ENCODE peak calls at places on chromosomes 13 and 19, in four cellular contexts. One of them, this sample, is unnamed.

GRCh38 chr19:588093-588742 is 1.5 kb upstream of the HCN2 start:
- DNase-seq in SK-N-SH: peak
- DNase-seq in K562: peak
- DNase-seq in GM12878: no peak
- DNase-seq in this sample: peak

GRCh38 chr13:44810067-44810840 is 179.0 kb downstream of the NUFIP1 start:
- DNase-seq in SK-N-SH: peak
- DNase-seq in K562: no peak
- DNase-seq in GM12878: no peak
- DNase-seq in this sample: no peak

GRCh38 chr13:85520445-85520844 is 278.8 kb downstream of the SLITRK6 start:
- DNase-seq in SK-N-SH: no peak
- DNase-seq in K562: no peak
- DNase-seq in GM12878: no peak
- DNase-seq in this sample: no peak

GRCh38 chr19:3398114-3398899 is 31.9 kb downstream of the NFIC start:
- DNase-seq in SK-N-SH: no peak
- DNase-seq in K562: no peak
- DNase-seq in GM12878: no peak
- DNase-seq in this sample: no peak

GRCh38 chr19:39304701-39305571 is 8.7 kb downstream of the IFNL1 start:
- DNase-seq in SK-N-SH: no peak
- DNase-seq in K562: no peak
- DNase-seq in GM12878: no peak
- DNase-seq in this sample: no peak

GRCh38 chr13:78299832-78300623 is 303.3 kb downstream of the POU4F1 start:
- DNase-seq in SK-N-SH: no peak
- DNase-seq in K562: no peak
- DNase-seq in GM12878: no peak
- DNase-seq in this sample: no peak

GRCh38 chr19:41427647-41428480 is 690 bp upstream of the B3GNT8 start:
- DNase-seq in SK-N-SH: peak
- DNase-seq in K562: peak
- DNase-seq in GM12878: no peak
- DNase-seq in this sample: peak

GRCh38 chr13:99722931-99723330 is 221.7 kb downstream of the TM9SF2 start:
- DNase-seq in SK-N-SH: no peak
- DNase-seq in K562: no peak
- DNase-seq in GM12878: peak
- DNase-seq in this sample: no peak

GRCh38 chr13:40370662-40371061 is 295.8 kb downstream of the FOXO1 start:
- DNase-seq in SK-N-SH: no peak
- DNase-seq in K562: no peak
- DNase-seq in GM12878: no peak
- DNase-seq in this sample: no peak

GRCh38 chr13:108919036-108919907 is 289.9 kb downstream of the MYO16 start:
- DNase-seq in SK-N-SH: no peak
- DNase-seq in K562: no peak
- DNase-seq in GM12878: no peak
- DNase-seq in this sample: no peak
- TF ChIP-seq NRF1 in SK-N-SH: no peak
- TF ChIP-seq NRF1 in K562: no peak
- TF ChIP-seq NRF1 in GM12878: no peak
- TF ChIP-seq NRF1 in this sample: no peak

GRCh38 chr19:53909471-53910169 is 542 bp downstream of the CACNG7 start:
- DNase-seq in SK-N-SH: no peak
- DNase-seq in K562: no peak
- DNase-seq in GM12878: no peak
- DNase-seq in this sample: peak

GRCh38 chr19:53910170-53910518 is 1.1 kb downstream of the CACNG7 start:
- DNase-seq in SK-N-SH: peak
- DNase-seq in K562: no peak
- DNase-seq in GM12878: no peak
- DNase-seq in this sample: no peak

GRCh38 chr19:53908106-53908932 is 759 bp upstream of the CACNG7 start:
- DNase-seq in SK-N-SH: peak
- DNase-seq in K562: peak
- DNase-seq in GM12878: no peak
- DNase-seq in this sample: no peak

GRCh38 chr19:53907690-53908089 is 1.4 kb upstream of the CACNG7 start:
- DNase-seq in SK-N-SH: no peak
- DNase-seq in K562: no peak
- DNase-seq in GM12878: no peak
- DNase-seq in this sample: no peak

GRCh38 chr19:53908933-53909415 is at the start of gene CACNG7:
- DNase-seq in SK-N-SH: peak
- DNase-seq in K562: no peak
- DNase-seq in GM12878: no peak
- DNase-seq in this sample: no peak
- TF ChIP-seq NRF1 in SK-N-SH: no peak
- TF ChIP-seq NRF1 in K562: no peak
- TF ChIP-seq NRF1 in GM12878: no peak
- TF ChIP-seq NRF1 in this sample: no peak

DNA sequence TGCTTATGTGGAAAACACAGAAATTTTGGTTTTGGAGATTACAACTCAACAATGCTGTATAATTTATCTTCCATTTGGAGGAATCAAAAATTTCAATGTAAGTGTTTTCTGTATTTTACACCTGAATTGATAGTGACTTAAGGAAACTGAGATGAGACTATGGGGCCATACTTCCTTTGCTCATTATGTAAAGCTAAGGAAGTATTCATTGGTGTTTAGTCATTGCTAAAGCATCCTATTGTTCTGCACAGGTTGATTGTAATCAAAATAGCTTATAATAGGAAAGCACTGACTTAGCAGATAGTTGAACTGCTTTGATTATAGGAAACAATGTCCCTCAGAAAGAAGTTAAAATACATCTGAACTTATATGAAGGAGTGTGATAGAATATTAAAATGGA is 244.4 kb upstream of the SLITRK5 start:
- DNase-seq in SK-N-SH: no peak
- DNase-seq in K562: no peak
- DNase-seq in GM12878: no peak
- DNase-seq in this sample: no peak
- TF ChIP-seq NRF1 in SK-N-SH: no peak
- TF ChIP-seq NRF1 in K562: no peak
- TF ChIP-seq NRF1 in GM12878: no peak
- TF ChIP-seq NRF1 in this sample: no peak

GRCh38 chr19:46351241-46352041 is 4.6 kb downstream of the PPP5C start:
- DNase-seq in SK-N-SH: no peak
- DNase-seq in K562: no peak
- DNase-seq in GM12878: no peak
- DNase-seq in this sample: no peak
- TF ChIP-seq NRF1 in SK-N-SH: no peak
- TF ChIP-seq NRF1 in K562: no peak
- TF ChIP-seq NRF1 in GM12878: no peak
- TF ChIP-seq NRF1 in this sample: no peak

GRCh38 chr13:48594080-48594815 is 59.5 kb upstream of the CYSLTR2 start:
- DNase-seq in SK-N-SH: no peak
- DNase-seq in K562: no peak
- DNase-seq in GM12878: no peak
- DNase-seq in this sample: no peak

GRCh38 chr13:48593551-48593950 is 60.2 kb upstream of the CYSLTR2 start:
- DNase-seq in SK-N-SH: no peak
- DNase-seq in K562: no peak
- DNase-seq in GM12878: no peak
- DNase-seq in this sample: no peak

GRCh38 chr13:48596128-48596429 is 57.6 kb upstream of the CYSLTR2 start:
- DNase-seq in SK-N-SH: no peak
- DNase-seq in K562: no peak
- DNase-seq in GM12878: no peak
- DNase-seq in this sample: no peak

GRCh38 chr13:48591889-48592725 is 59.2 kb upstream of the RCBTB2 start:
- DNase-seq in SK-N-SH: no peak
- DNase-seq in K562: no peak
- DNase-seq in GM12878: no peak
- DNase-seq in this sample: no peak

GRCh38 chr13:48595330-48596127 is 58.2 kb upstream of the CYSLTR2 start:
- DNase-seq in SK-N-SH: peak
- DNase-seq in K562: peak
- DNase-seq in GM12878: no peak
- DNase-seq in this sample: peak
- TF ChIP-seq NRF1 in SK-N-SH: no peak
- TF ChIP-seq NRF1 in K562: no peak
- TF ChIP-seq NRF1 in GM12878: no peak
- TF ChIP-seq NRF1 in this sample: no peak

DNA sequence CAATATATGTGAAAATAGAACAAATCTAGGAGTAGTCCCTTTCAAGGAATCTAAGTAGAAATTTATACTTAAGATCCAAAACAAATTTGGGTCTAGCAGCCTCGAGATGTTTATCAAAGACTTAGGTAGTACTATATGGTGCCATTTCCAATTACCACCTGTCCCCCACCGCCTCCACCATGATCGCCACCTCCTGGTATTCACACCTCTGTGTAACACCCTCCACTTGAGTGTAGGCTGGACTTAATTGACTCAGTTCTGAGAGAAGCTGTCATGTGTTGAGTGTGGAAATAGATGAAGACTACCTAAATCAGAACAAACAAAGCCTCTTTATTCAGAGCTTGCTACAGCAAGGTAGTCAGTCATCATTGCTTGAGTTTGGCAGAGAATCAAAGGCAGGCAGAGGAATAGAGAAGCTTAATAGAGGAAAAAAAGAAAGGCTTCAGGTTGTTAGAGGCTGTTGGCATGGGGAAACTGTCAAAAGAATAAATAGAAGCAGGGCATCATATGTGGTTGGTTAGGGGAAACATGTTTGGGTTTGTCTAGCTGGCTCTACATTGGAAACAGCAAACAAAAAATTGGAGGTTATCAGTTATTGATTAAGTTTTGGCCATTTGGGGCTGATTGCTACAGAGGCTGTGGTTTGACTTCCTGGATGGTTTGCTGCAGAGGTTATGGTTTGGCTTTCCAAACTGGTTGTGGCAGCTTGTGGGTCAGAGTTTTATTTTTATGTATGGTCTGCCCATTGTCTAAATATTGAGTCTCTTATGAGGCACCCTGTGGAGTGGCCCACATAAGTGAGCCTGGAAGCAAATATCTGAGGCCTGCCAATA is 261.4 kb downstream of the GPC5 start:
- DNase-seq in SK-N-SH: no peak
- DNase-seq in K562: no peak
- DNase-seq in GM12878: peak
- DNase-seq in this sample: no peak
- TF ChIP-seq NRF1 in SK-N-SH: no peak
- TF ChIP-seq NRF1 in K562: no peak
- TF ChIP-seq NRF1 in GM12878: no peak
- TF ChIP-seq NRF1 in this sample: no peak

GRCh38 chr13:50509771-50510441 is 333.6 kb downstream of the DLEU7 start:
- DNase-seq in SK-N-SH: no peak
- DNase-seq in K562: no peak
- DNase-seq in GM12878: no peak
- DNase-seq in this sample: no peak
- TF ChIP-seq NRF1 in SK-N-SH: no peak
- TF ChIP-seq NRF1 in K562: no peak
- TF ChIP-seq NRF1 in GM12878: no peak
- TF ChIP-seq NRF1 in this sample: no peak

DNA sequence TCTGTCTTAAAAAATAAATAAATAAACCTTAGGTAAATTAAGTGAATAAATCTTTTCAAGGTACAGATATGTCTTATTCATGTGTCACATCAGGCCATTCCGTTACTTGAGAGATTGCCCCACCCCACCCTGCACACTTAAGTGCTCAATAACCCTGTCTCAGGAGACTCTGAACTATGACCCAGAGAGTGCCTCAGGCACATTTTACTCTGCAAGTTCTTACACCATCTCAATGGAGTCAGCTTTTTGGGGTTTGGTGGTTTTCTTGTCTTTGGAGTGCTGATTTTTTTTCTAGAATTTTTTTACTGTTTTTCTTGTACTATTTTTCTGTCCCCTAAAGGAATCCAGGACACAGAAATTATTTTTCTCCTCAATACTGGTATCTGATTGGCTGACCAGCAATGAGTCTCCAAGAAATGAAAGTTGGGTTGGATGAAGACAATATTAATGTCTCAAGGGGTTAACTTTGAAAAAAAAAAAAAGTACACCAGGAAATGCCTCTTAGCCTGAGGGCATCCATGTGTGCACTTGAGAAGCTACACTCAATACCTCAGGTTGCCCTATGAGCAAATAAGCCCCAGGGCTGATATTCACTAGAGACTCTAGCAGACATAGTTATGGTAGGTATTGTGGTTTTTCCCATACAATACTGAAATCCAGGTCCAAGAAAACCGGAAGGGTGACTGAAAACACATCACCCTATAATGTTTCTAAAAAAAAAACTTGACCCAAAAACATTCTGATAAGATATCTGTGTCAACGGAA is 114.6 kb upstream of the ZNF91 start:
- DNase-seq in SK-N-SH: no peak
- DNase-seq in K562: no peak
- DNase-seq in GM12878: no peak
- DNase-seq in this sample: no peak
- TF ChIP-seq NRF1 in SK-N-SH: no peak
- TF ChIP-seq NRF1 in K562: no peak
- TF ChIP-seq NRF1 in GM12878: no peak
- TF ChIP-seq NRF1 in this sample: no peak

GRCh38 chr13:32036762-32037161 is 5.2 kb downstream of the FRY start:
- DNase-seq in SK-N-SH: no peak
- DNase-seq in K562: no peak
- DNase-seq in GM12878: no peak
- DNase-seq in this sample: no peak
- TF ChIP-seq NRF1 in SK-N-SH: no peak
- TF ChIP-seq NRF1 in K562: no peak
- TF ChIP-seq NRF1 in GM12878: no peak
- TF ChIP-seq NRF1 in this sample: no peak

GRCh38 chr19:11175920-11176319 is 20.3 kb upstream of the SPC24 start:
- DNase-seq in SK-N-SH: no peak
- DNase-seq in K562: no peak
- DNase-seq in GM12878: no peak
- DNase-seq in this sample: no peak

GRCh38 chr19:11176466-11177193 is 20.7 kb downstream of the KANK2 start:
- DNase-seq in SK-N-SH: peak
- DNase-seq in K562: no peak
- DNase-seq in GM12878: no peak
- DNase-seq in this sample: no peak

GRCh38 chr19:11173516-11174155 is 18.1 kb upstream of the SPC24 start:
- DNase-seq in SK-N-SH: no peak
- DNase-seq in K562: no peak
- DNase-seq in GM12878: no peak
- DNase-seq in this sample: no peak

GRCh38 chr19:11172576-11172975 is 17.0 kb upstream of the SPC24 start:
- DNase-seq in SK-N-SH: no peak
- DNase-seq in K562: no peak
- DNase-seq in GM12878: no peak
- DNase-seq in this sample: no peak

GRCh38 chr19:11174336-11174735 is 18.8 kb upstream of the SPC24 start:
- DNase-seq in SK-N-SH: no peak
- DNase-seq in K562: no peak
- DNase-seq in GM12878: no peak
- DNase-seq in this sample: no peak
- TF ChIP-seq NRF1 in SK-N-SH: no peak
- TF ChIP-seq NRF1 in K562: no peak
- TF ChIP-seq NRF1 in GM12878: no peak
- TF ChIP-seq NRF1 in this sample: no peak

This sample was measured in H1.